ENCODE peak calls at places on chromosome 14, in six cellular contexts. G is neuronal stem cell, S is suprapubic skin, J is mammary epithelial cell, T is ovary, H is uterus. E is an unnamed sample.
A peak's percentile ranks its signal among the peaks of the same experiment; 100 is the strongest.

GRCh38 chr14:41167040-41167439 is 439.6 kb upstream of the LRFN5 start:
- DNase-seq in G (no peak), S (no peak), J (no peak), T (no peak), H (no peak), E (no peak)

GRCh38 chr14:30223385-30223785 is 295.7 kb upstream of the PRKD1 start:
- DNase-seq in G (no peak), S (no peak), J (peak; percentile 89), T (peak; percentile 40), H (peak; percentile 58), E (peak; percentile 44)

GRCh38 chr14:64720190-64720589 is 16.0 kb downstream of the PLEKHG3 start:
- DNase-seq in G (no peak), S (peak; percentile 55), J (peak; percentile 98), T (no peak), H (no peak), E (peak; percentile 97)

GRCh38 chr14:71169028-71169427 is 261.8 kb downstream of the PCNX1 start:
- DNase-seq in G (no peak), S (no peak), J (no peak), T (no peak), H (no peak), E (no peak)

GRCh38 chr14:101828038-101828437 is 66.5 kb downstream of the PPP2R5C start:
- DNase-seq in G (no peak), S (no peak), J (no peak), T (no peak), H (no peak), E (no peak)

GRCh38 chr14:99244960-99245340 is 27.0 kb downstream of the BCL11B start:
- DNase-seq in G (no peak), S (no peak), J (no peak), T (no peak), H (no peak), E (no peak)

GRCh38 chr14:71050227-71050823 is 143.1 kb downstream of the PCNX1 start:
- DNase-seq in G (no peak), S (no peak), J (no peak), T (no peak), H (no peak), E (no peak)

GRCh38 chr14:64764641-64765520 is 60.7 kb downstream of the PLEKHG3 start:
- DNase-seq in G (peak; percentile 86), S (peak; percentile 75), J (peak; percentile 61), T (peak; percentile 88), H (peak; percentile 77), E (no peak)

GRCh38 chr14:52299692-52300278 is 14.3 kb upstream of the PTGER2 start:
- DNase-seq in G (no peak), S (no peak), J (peak; percentile 26), T (no peak), H (no peak), E (no peak)

GRCh38 chr14:53306926-53307325 is 153.8 kb upstream of the DDHD1 start:
- DNase-seq in G (peak; percentile 81), S (no peak), J (peak; percentile 33), T (peak; percentile 16), H (peak; percentile 31), E (no peak)

GRCh38 chr14:97995571-97995970 is 1198.4 kb downstream of the VRK1 start:
- DNase-seq in G (no peak), S (no peak), J (no peak), T (no peak), H (no peak), E (no peak)

GRCh38 chr14:22070119-22070982 is 396.7 kb upstream of the OR4E1 start:
- DNase-seq in G (no peak), S (no peak), J (peak; percentile 11), T (no peak), H (peak; percentile 24), E (no peak)

GRCh38 chr14:81252278-81252677 is 31.5 kb upstream of the GTF2A1 start:
- DNase-seq in G (no peak), S (no peak), J (no peak), T (no peak), H (no peak), E (no peak)

GRCh38 chr14:35378638-35379568 is 25.6 kb downstream of the NFKBIA start:
- DNase-seq in G (no peak), S (no peak), J (no peak), T (no peak), H (no peak), E (no peak)

GRCh38 chr14:99884834-99885648 is 91.8 kb downstream of the EML1 start:
- DNase-seq in G (no peak), S (no peak), J (peak; percentile 23), T (no peak), H (peak; percentile 40), E (no peak)

GRCh38 chr14:100439781-100440180 is 116.6 kb downstream of the SLC25A47 start:
- DNase-seq in G (no peak), S (no peak), J (peak; percentile 35), T (peak; percentile 51), H (peak; percentile 67), E (no peak)

GRCh38 chr14:100528962-100529560 is 58.2 kb downstream of the BEGAIN start:
- DNase-seq in G (no peak), S (peak; percentile 49), J (no peak), T (no peak), H (no peak), E (no peak)

GRCh38 chr14:92491782-92492181 is 21.8 kb upstream of the RIN3 start:
- DNase-seq in G (no peak), S (no peak), J (no peak), T (no peak), H (no peak), E (no peak)

GRCh38 chr14:98177551-98177950 is 1094.4 kb downstream of the BCL11B start:
- DNase-seq in G (no peak), S (no peak), J (no peak), T (no peak), H (no peak), E (no peak)

GRCh38 chr14:73026243-73026844 is 562 bp downstream of the ZFYVE1 start:
- DNase-seq in G (no peak), S (no peak), J (no peak), T (no peak), H (no peak), E (no peak)

GRCh38 chr14:26841361-26841760 is 243.5 kb upstream of the NOVA1 start:
- DNase-seq in G (no peak), S (no peak), J (no peak), T (no peak), H (no peak), E (no peak)

GRCh38 chr14:34851395-34851794 is 23.8 kb downstream of the BAZ1A start:
- DNase-seq in G (no peak), S (no peak), J (peak; percentile 7), T (no peak), H (no peak), E (no peak)

GRCh38 chr14:80523518-80524117 is 312.3 kb upstream of the DIO2 start:
- DNase-seq in G (no peak), S (no peak), J (peak; percentile 8), T (no peak), H (no peak), E (no peak)

GRCh38 chr14:74611672-74612345 is at the start of gene LTBP2:
- DNase-seq in G (no peak), S (no peak), J (peak; percentile 40), T (no peak), H (peak; percentile 60), E (no peak)

GRCh38 chr14:64788706-64789105 is 84.5 kb downstream of the PLEKHG3 start:
- DNase-seq in G (no peak), S (no peak), J (peak; percentile 90), T (no peak), H (no peak), E (peak; percentile 68)

GRCh38 chr14:28653521-28653920 is 113.1 kb upstream of the FOXG1 start:
- DNase-seq in G (no peak), S (no peak), J (peak; percentile 98), T (no peak), H (no peak), E (peak; percentile 95)

GRCh38 chr14:23285530-23286019 is 357 bp downstream of the HOMEZ start:
- DNase-seq in G (no peak), S (no peak), J (no peak), T (no peak), H (peak; percentile 20), E (no peak)

GRCh38 chr14:62289471-62289870 is 527.3 kb downstream of the SNAPC1 start:
- DNase-seq in G (no peak), S (no peak), J (peak; percentile 55), T (no peak), H (no peak), E (no peak)

GRCh38 chr14:90091393-90091792 is 29.6 kb downstream of the KCNK13 start:
- DNase-seq in G (no peak), S (no peak), J (no peak), T (no peak), H (no peak), E (no peak)

DNA sequence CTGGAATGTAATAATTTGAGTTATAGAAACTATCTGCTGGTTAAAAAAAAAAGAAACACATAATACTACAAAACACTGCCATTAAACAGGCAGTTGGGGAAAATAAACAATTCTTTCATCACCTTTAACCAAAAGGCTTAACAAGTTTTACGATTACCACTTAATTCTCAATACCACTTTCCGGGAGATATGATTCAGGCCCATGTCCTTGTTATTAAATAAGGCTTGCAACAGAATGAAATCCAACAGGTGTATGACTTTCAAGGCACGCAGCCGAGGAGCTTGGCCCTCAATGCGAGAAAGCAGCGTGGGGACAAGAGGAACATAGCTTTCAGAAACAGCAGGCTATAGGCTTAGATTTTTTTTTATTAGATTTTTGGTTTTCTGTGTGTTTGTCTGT is 5.6 kb upstream of the GLRX5 start:
- DNase-seq in G (no peak), S (no peak), J (no peak), T (no peak), H (no peak), E (no peak)
- H3K27ac ChIP-seq in G (no peak overlapping the region), S (no peak overlapping the region), J (no peak overlapping the region), T (no peak overlapping the region), H (peak overlapping the region; percentile 2), E (no peak overlapping the region)

GRCh38 chr14:33738029-33738428 is 212.8 kb downstream of the EGLN3 start:
- DNase-seq in G (no peak), S (no peak), J (no peak), T (no peak), H (no peak), E (no peak)
- H3K27ac ChIP-seq in G (no peak overlapping the region), S (no peak overlapping the region), J (no peak overlapping the region), T (no peak overlapping the region), H (no peak overlapping the region), E (no peak overlapping the region)

DNA sequence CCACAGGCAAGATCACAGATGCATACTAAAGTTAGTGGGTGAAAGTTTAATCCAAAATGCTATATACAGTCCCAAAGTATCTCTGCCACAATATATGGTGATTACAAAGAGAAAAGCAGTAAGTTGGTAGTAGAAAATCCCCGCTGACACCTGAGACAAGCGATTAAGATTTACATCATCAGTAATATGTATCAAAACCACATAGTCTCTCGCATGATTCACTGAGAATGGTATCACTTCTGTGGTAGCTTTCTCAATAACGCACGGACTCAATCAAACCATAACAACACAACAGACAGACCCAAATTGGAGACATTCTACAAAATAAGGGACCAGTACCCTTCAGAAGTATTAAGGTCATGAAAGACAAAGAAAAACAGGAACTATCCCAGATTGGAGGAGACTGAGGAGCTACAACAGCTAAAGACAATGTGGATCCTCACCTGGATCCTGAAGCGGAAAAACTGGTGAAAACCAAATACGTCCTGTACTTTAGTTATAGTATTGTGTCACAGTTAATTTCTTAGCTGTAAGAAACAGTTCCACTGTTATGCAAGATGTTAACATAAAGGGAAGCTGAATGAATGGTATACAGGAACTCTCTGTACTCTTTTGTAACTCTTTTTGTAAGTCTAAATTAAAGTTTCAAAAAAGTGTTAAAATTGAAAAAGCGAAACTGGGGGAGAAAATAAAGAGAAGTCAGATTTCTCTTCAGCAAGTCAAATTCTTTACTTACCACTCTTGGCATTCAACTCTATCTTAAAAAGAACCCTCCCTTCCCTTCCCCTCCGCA is 51.0 kb downstream of the SPTLC2 start:
- DNase-seq in G (no peak), S (no peak), J (peak; percentile 62), T (no peak), H (no peak), E (no peak)
- H3K27ac ChIP-seq in G (no peak overlapping the region), S (peak overlapping the region; percentile 27), J (no peak overlapping the region), T (no peak overlapping the region), H (no peak overlapping the region), E (no peak overlapping the region)

GRCh38 chr14:25111061-25111601 is 61.2 kb upstream of the STXBP6 start:
- DNase-seq in G (no peak), S (no peak), J (peak; percentile 89), T (no peak), H (no peak), E (peak; percentile 66)
- H3K27ac ChIP-seq in G (no peak overlapping the region), S (peak overlapping the region; percentile 75), J (peak overlapping the region; percentile 61), T (no peak overlapping the region), H (peak overlapping the region; percentile 4), E (peak overlapping the region; percentile 48)